ENCODE peak calls at places on chromosome 2, in ten cellular contexts. One of them, this sample, is unnamed.
A peak's percentile ranks its signal among the peaks of the same experiment; 100 is the strongest.

GRCh38 chr2:26455801-26456700 is 21.9 kb downstream of the OTOF start:
- DNase-seq in spleen: peak; percentile 80
- DNase-seq in IMR-90: no peak
- DNase-seq in gastrocnemius medialis: no peak
- DNase-seq in body of pancreas: peak; percentile 29
- DNase-seq in prostate gland: no peak
- DNase-seq in H1: no peak
- DNase-seq in HCT116: no peak
- DNase-seq in ovary: peak; percentile 24
- DNase-seq in endothelial cell of umbilical vein: peak; percentile 49
- DNase-seq in this sample: no peak

GRCh38 chr2:120570546-120570945 is 165.1 kb upstream of the GLI2 start:
- DNase-seq in spleen: no peak
- DNase-seq in IMR-90: no peak
- DNase-seq in gastrocnemius medialis: no peak
- DNase-seq in body of pancreas: no peak
- DNase-seq in prostate gland: no peak
- DNase-seq in H1: no peak
- DNase-seq in HCT116: no peak
- DNase-seq in ovary: no peak
- DNase-seq in endothelial cell of umbilical vein: no peak
- DNase-seq in this sample: no peak

GRCh38 chr2:10380048-10380926 is 67.8 kb downstream of the ODC1 start:
- DNase-seq in spleen: peak; percentile 81
- DNase-seq in IMR-90: peak; percentile 23
- DNase-seq in gastrocnemius medialis: no peak
- DNase-seq in body of pancreas: no peak
- DNase-seq in prostate gland: no peak
- DNase-seq in H1: no peak
- DNase-seq in HCT116: no peak
- DNase-seq in ovary: no peak
- DNase-seq in endothelial cell of umbilical vein: no peak
- DNase-seq in this sample: peak; percentile 66

GRCh38 chr2:42951263-42951938 is 159.0 kb upstream of the HAAO start:
- DNase-seq in spleen: no peak
- DNase-seq in IMR-90: no peak
- DNase-seq in gastrocnemius medialis: peak; percentile 58
- DNase-seq in body of pancreas: no peak
- DNase-seq in prostate gland: no peak
- DNase-seq in H1: no peak
- DNase-seq in HCT116: no peak
- DNase-seq in ovary: no peak
- DNase-seq in endothelial cell of umbilical vein: peak; percentile 62
- DNase-seq in this sample: no peak

GRCh38 chr2:207219716-207220414 is 54.1 kb upstream of the KLF7 start:
- DNase-seq in spleen: no peak
- DNase-seq in IMR-90: peak; percentile 88
- DNase-seq in gastrocnemius medialis: no peak
- DNase-seq in body of pancreas: no peak
- DNase-seq in prostate gland: no peak
- DNase-seq in H1: no peak
- DNase-seq in HCT116: no peak
- DNase-seq in ovary: no peak
- DNase-seq in endothelial cell of umbilical vein: peak; percentile 64
- DNase-seq in this sample: no peak

GRCh38 chr2:120767486-120768005 is 31.9 kb downstream of the GLI2 start:
- DNase-seq in spleen: peak; percentile 57
- DNase-seq in IMR-90: no peak
- DNase-seq in gastrocnemius medialis: peak; percentile 5
- DNase-seq in body of pancreas: no peak
- DNase-seq in prostate gland: no peak
- DNase-seq in H1: no peak
- DNase-seq in HCT116: no peak
- DNase-seq in ovary: peak; percentile 57
- DNase-seq in endothelial cell of umbilical vein: no peak
- DNase-seq in this sample: no peak

GRCh38 chr2:148303166-148303565 is 282.3 kb downstream of the MBD5 start:
- DNase-seq in spleen: no peak
- DNase-seq in IMR-90: no peak
- DNase-seq in gastrocnemius medialis: no peak
- DNase-seq in body of pancreas: no peak
- DNase-seq in prostate gland: no peak
- DNase-seq in H1: peak; percentile 9
- DNase-seq in HCT116: no peak
- DNase-seq in ovary: no peak
- DNase-seq in endothelial cell of umbilical vein: no peak
- DNase-seq in this sample: no peak

GRCh38 chr2:9702604-9703084 is 71.8 kb upstream of the YWHAQ start:
- DNase-seq in spleen: no peak
- DNase-seq in IMR-90: no peak
- DNase-seq in gastrocnemius medialis: no peak
- DNase-seq in body of pancreas: no peak
- DNase-seq in prostate gland: no peak
- DNase-seq in H1: no peak
- DNase-seq in HCT116: no peak
- DNase-seq in ovary: no peak
- DNase-seq in endothelial cell of umbilical vein: no peak
- DNase-seq in this sample: no peak

GRCh38 chr2:10544252-10544651 is 96.1 kb upstream of the ODC1 start:
- DNase-seq in spleen: no peak
- DNase-seq in IMR-90: no peak
- DNase-seq in gastrocnemius medialis: no peak
- DNase-seq in body of pancreas: no peak
- DNase-seq in prostate gland: no peak
- DNase-seq in H1: no peak
- DNase-seq in HCT116: no peak
- DNase-seq in ovary: no peak
- DNase-seq in endothelial cell of umbilical vein: no peak
- DNase-seq in this sample: no peak

GRCh38 chr2:223262946-223263345 is 211.0 kb downstream of the KCNE4 start:
- DNase-seq in spleen: no peak
- DNase-seq in IMR-90: no peak
- DNase-seq in gastrocnemius medialis: no peak
- DNase-seq in body of pancreas: no peak
- DNase-seq in prostate gland: peak; percentile 16
- DNase-seq in H1: peak; percentile 15
- DNase-seq in HCT116: peak; percentile 69
- DNase-seq in ovary: no peak
- DNase-seq in endothelial cell of umbilical vein: no peak
- DNase-seq in this sample: no peak

GRCh38 chr2:86661333-86661732 is 37.7 kb upstream of the RNF103 start:
- DNase-seq in spleen: no peak
- DNase-seq in IMR-90: no peak
- DNase-seq in gastrocnemius medialis: no peak
- DNase-seq in body of pancreas: no peak
- DNase-seq in prostate gland: no peak
- DNase-seq in H1: no peak
- DNase-seq in HCT116: peak; percentile 4
- DNase-seq in ovary: no peak
- DNase-seq in endothelial cell of umbilical vein: no peak
- DNase-seq in this sample: no peak

GRCh38 chr2:36812196-36812595 is 115.7 kb downstream of the VIT start:
- DNase-seq in spleen: no peak
- DNase-seq in IMR-90: no peak
- DNase-seq in gastrocnemius medialis: no peak
- DNase-seq in body of pancreas: no peak
- DNase-seq in prostate gland: no peak
- DNase-seq in H1: peak; percentile 9
- DNase-seq in HCT116: peak; percentile 22
- DNase-seq in ovary: no peak
- DNase-seq in endothelial cell of umbilical vein: no peak
- DNase-seq in this sample: no peak

GRCh38 chr2:99389371-99389770 is 52.2 kb downstream of the EIF5B start:
- DNase-seq in spleen: no peak
- DNase-seq in IMR-90: peak; percentile 87
- DNase-seq in gastrocnemius medialis: no peak
- DNase-seq in body of pancreas: no peak
- DNase-seq in prostate gland: no peak
- DNase-seq in H1: no peak
- DNase-seq in HCT116: no peak
- DNase-seq in ovary: no peak
- DNase-seq in endothelial cell of umbilical vein: no peak
- DNase-seq in this sample: no peak

GRCh38 chr2:62705859-62706720 is 577 bp downstream of the EHBP1 start:
- DNase-seq in spleen: no peak
- DNase-seq in IMR-90: peak; percentile 34
- DNase-seq in gastrocnemius medialis: peak; percentile 75
- DNase-seq in body of pancreas: peak; percentile 69
- DNase-seq in prostate gland: peak; percentile 46
- DNase-seq in H1: no peak
- DNase-seq in HCT116: no peak
- DNase-seq in ovary: no peak
- DNase-seq in endothelial cell of umbilical vein: peak; percentile 56
- DNase-seq in this sample: peak; percentile 54

GRCh38 chr2:175030380-175031271 is 25.4 kb upstream of the CHN1 start:
- DNase-seq in spleen: no peak
- DNase-seq in IMR-90: peak; percentile 58
- DNase-seq in gastrocnemius medialis: peak; percentile 18
- DNase-seq in body of pancreas: peak; percentile 32
- DNase-seq in prostate gland: no peak
- DNase-seq in H1: peak; percentile 13
- DNase-seq in HCT116: peak; percentile 16
- DNase-seq in ovary: peak; percentile 50
- DNase-seq in endothelial cell of umbilical vein: peak; percentile 52
- DNase-seq in this sample: peak; percentile 20

GRCh38 chr2:181977661-181978350 is 7.8 kb upstream of the PPP1R1C start:
- DNase-seq in spleen: no peak
- DNase-seq in IMR-90: peak; percentile 76
- DNase-seq in gastrocnemius medialis: no peak
- DNase-seq in body of pancreas: no peak
- DNase-seq in prostate gland: no peak
- DNase-seq in H1: no peak
- DNase-seq in HCT116: no peak
- DNase-seq in ovary: no peak
- DNase-seq in endothelial cell of umbilical vein: no peak
- DNase-seq in this sample: no peak

GRCh38 chr2:237497009-237497819 is 10.2 kb downstream of the MLPH start:
- DNase-seq in spleen: no peak
- DNase-seq in IMR-90: no peak
- DNase-seq in gastrocnemius medialis: no peak
- DNase-seq in body of pancreas: peak; percentile 56
- DNase-seq in prostate gland: no peak
- DNase-seq in H1: no peak
- DNase-seq in HCT116: no peak
- DNase-seq in ovary: no peak
- DNase-seq in endothelial cell of umbilical vein: no peak
- DNase-seq in this sample: no peak

GRCh38 chr2:74204436-74204835 is 6.0 kb downstream of the MTHFD2 start:
- DNase-seq in spleen: no peak
- DNase-seq in IMR-90: no peak
- DNase-seq in gastrocnemius medialis: no peak
- DNase-seq in body of pancreas: no peak
- DNase-seq in prostate gland: no peak
- DNase-seq in H1: no peak
- DNase-seq in HCT116: no peak
- DNase-seq in ovary: no peak
- DNase-seq in endothelial cell of umbilical vein: no peak
- DNase-seq in this sample: no peak
- TF ChIP-seq POLR2A in spleen: no peak
- TF ChIP-seq POLR2A in IMR-90: no peak
- TF ChIP-seq POLR2A in gastrocnemius medialis: no peak
- TF ChIP-seq POLR2A in body of pancreas: no peak
- TF ChIP-seq POLR2A in prostate gland: no peak
- TF ChIP-seq POLR2A in H1: peak; percentile 27
- TF ChIP-seq POLR2A in HCT116: no peak
- TF ChIP-seq POLR2A in ovary: no peak
- TF ChIP-seq POLR2A in endothelial cell of umbilical vein: no peak
- TF ChIP-seq POLR2A in this sample: no peak

GRCh38 chr2:55418512-55419235 is 982 bp downstream of the CCDC88A start:
- DNase-seq in spleen: no peak
- DNase-seq in IMR-90: no peak
- DNase-seq in gastrocnemius medialis: no peak
- DNase-seq in body of pancreas: peak; percentile 12
- DNase-seq in prostate gland: no peak
- DNase-seq in H1: no peak
- DNase-seq in HCT116: no peak
- DNase-seq in ovary: no peak
- DNase-seq in endothelial cell of umbilical vein: peak; percentile 62
- DNase-seq in this sample: no peak
- H3K4me1 ChIP-seq in spleen: peaks cover 49% of the 10 kb centered on the region
- H3K4me1 ChIP-seq in IMR-90: peaks cover 2% of the 10 kb centered on the region
- H3K4me1 ChIP-seq in gastrocnemius medialis: peaks cover 23% of the 10 kb centered on the region
- H3K4me1 ChIP-seq in body of pancreas: peaks cover 13% of the 10 kb centered on the region
- H3K4me1 ChIP-seq in prostate gland: no peaks in the 10 kb centered on the region
- H3K4me1 ChIP-seq in H1: no peaks in the 10 kb centered on the region
- H3K4me1 ChIP-seq in HCT116: peaks cover 4% of the 10 kb centered on the region
- H3K4me1 ChIP-seq in ovary: peaks cover 1% of the 10 kb centered on the region
- H3K4me1 ChIP-seq in endothelial cell of umbilical vein: peaks cover 12% of the 10 kb centered on the region
- H3K4me1 ChIP-seq in this sample: peaks cover 6% of the 10 kb centered on the region

DNA sequence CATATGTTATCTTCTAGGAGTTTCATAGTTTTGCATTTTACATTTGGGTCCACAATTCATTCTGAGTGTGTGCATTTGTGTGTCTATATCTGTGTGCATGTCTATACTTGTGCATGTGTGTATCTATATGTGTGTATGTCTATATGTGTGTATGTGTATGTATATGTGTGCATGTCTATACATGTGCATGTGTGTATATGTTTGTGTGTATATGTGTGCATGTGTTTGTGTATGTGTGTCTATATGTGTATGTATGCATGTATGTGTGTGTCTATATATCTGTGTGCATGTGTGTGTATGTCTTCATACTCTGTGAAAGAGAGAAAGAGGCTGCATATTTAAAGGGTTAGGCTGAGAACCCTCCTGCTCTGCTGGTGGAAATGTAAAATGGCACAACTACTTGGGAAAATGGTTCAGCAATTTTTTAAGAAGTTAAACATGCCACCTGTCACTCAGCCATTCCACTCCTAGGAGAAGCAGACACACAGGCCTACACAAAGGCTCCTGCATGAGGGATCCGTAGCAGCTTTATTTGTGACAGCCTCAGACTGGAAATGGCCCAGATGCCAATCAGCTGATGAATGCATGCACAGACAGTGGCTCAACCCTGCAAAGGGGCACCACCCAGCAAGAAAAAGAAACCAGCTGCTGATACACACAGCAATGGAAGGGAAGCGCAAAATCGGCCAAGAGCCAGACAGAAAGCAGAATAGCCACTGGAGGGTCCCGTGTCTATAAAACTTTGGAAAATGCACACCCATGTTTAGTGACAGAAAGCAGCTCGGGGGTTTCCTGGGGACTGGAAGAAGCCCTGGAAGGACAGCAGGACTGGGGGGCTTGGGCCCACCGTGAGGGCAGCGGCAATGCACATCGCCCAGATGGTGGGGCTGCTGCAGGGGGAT is 146.8 kb downstream of the SEPTIN10 start:
- DNase-seq in spleen: peak; percentile 32
- DNase-seq in IMR-90: peak; percentile 62
- DNase-seq in gastrocnemius medialis: peak; percentile 41
- DNase-seq in body of pancreas: no peak
- DNase-seq in prostate gland: no peak
- DNase-seq in H1: no peak
- DNase-seq in HCT116: no peak
- DNase-seq in ovary: no peak
- DNase-seq in endothelial cell of umbilical vein: peak; percentile 42
- DNase-seq in this sample: peak; percentile 77
- H3K4me3 ChIP-seq in spleen: no peak overlapping the region
- H3K4me3 ChIP-seq in IMR-90: no peak overlapping the region
- H3K4me3 ChIP-seq in gastrocnemius medialis: no peak overlapping the region
- H3K4me3 ChIP-seq in body of pancreas: no peak overlapping the region
- H3K4me3 ChIP-seq in prostate gland: no peak overlapping the region
- H3K4me3 ChIP-seq in H1: no peak overlapping the region
- H3K4me3 ChIP-seq in HCT116: no peak overlapping the region
- H3K4me3 ChIP-seq in ovary: no peak overlapping the region
- H3K4me3 ChIP-seq in endothelial cell of umbilical vein: no peak overlapping the region
- H3K4me3 ChIP-seq in this sample: no peak overlapping the region

GRCh38 chr2:53235836-53236582 is 531.6 kb upstream of the CHAC2 start:
- DNase-seq in spleen: no peak
- DNase-seq in IMR-90: no peak
- DNase-seq in gastrocnemius medialis: no peak
- DNase-seq in body of pancreas: no peak
- DNase-seq in prostate gland: no peak
- DNase-seq in H1: no peak
- DNase-seq in HCT116: no peak
- DNase-seq in ovary: no peak
- DNase-seq in endothelial cell of umbilical vein: peak; percentile 71
- DNase-seq in this sample: no peak
- TF ChIP-seq POLR2A in spleen: no peak
- TF ChIP-seq POLR2A in IMR-90: no peak
- TF ChIP-seq POLR2A in gastrocnemius medialis: no peak
- TF ChIP-seq POLR2A in body of pancreas: no peak
- TF ChIP-seq POLR2A in prostate gland: no peak
- TF ChIP-seq POLR2A in H1: no peak
- TF ChIP-seq POLR2A in HCT116: no peak
- TF ChIP-seq POLR2A in ovary: no peak
- TF ChIP-seq POLR2A in endothelial cell of umbilical vein: no peak
- TF ChIP-seq POLR2A in this sample: no peak

This sample was measured in thyroid gland.